ENCODE peak calls at places on chromosomes 3 and 15, in five cellular contexts. One of them, this sample, is unnamed.

GRCh38 chr3:170033489-170033888 is 4.3 kb upstream of the GPR160 start:
- DNase-seq in SK-N-SH: no peak
- DNase-seq in left ventricle myocardium inferior: no peak
- DNase-seq in fibroblast of pulmonary artery: no peak
- DNase-seq in adrenal gland: no peak
- DNase-seq in this sample: no peak

GRCh38 chr3:56988874-56989433 is 71.5 kb upstream of the SPATA12 start:
- DNase-seq in SK-N-SH: peak; percentile 71
- DNase-seq in left ventricle myocardium inferior: peak; percentile 70
- DNase-seq in fibroblast of pulmonary artery: peak; percentile 92
- DNase-seq in adrenal gland: peak; percentile 84
- DNase-seq in this sample: no peak

GRCh38 chr3:121648219-121648958 is 12.3 kb downstream of the HCLS1 start:
- DNase-seq in SK-N-SH: no peak
- DNase-seq in left ventricle myocardium inferior: no peak
- DNase-seq in fibroblast of pulmonary artery: peak; percentile 47
- DNase-seq in adrenal gland: no peak
- DNase-seq in this sample: no peak

GRCh38 chr3:143119974-143120715 is 574 bp downstream of the CHST2 start:
- DNase-seq in SK-N-SH: peak; percentile 59
- DNase-seq in left ventricle myocardium inferior: peak; percentile 28
- DNase-seq in fibroblast of pulmonary artery: no peak
- DNase-seq in adrenal gland: peak; percentile 22
- DNase-seq in this sample: no peak

GRCh38 chr3:116453676-116454346 is 8.5 kb upstream of the LSAMP start:
- DNase-seq in SK-N-SH: no peak
- DNase-seq in left ventricle myocardium inferior: no peak
- DNase-seq in fibroblast of pulmonary artery: peak; percentile 34
- DNase-seq in adrenal gland: no peak
- DNase-seq in this sample: no peak

GRCh38 chr3:127420355-127420655 is 132.5 kb upstream of the PRR20G start:
- DNase-seq in SK-N-SH: no peak
- DNase-seq in left ventricle myocardium inferior: no peak
- DNase-seq in fibroblast of pulmonary artery: no peak
- DNase-seq in adrenal gland: no peak
- DNase-seq in this sample: no peak

GRCh38 chr15:40146037-40146436 is 14.8 kb upstream of the BUB1B start:
- DNase-seq in SK-N-SH: no peak
- DNase-seq in left ventricle myocardium inferior: no peak
- DNase-seq in fibroblast of pulmonary artery: peak; percentile 23
- DNase-seq in adrenal gland: no peak
- DNase-seq in this sample: no peak

GRCh38 chr3:12436514-12437222 is 47.6 kb upstream of the TSEN2 start:
- DNase-seq in SK-N-SH: no peak
- DNase-seq in left ventricle myocardium inferior: no peak
- DNase-seq in fibroblast of pulmonary artery: peak; percentile 68
- DNase-seq in adrenal gland: no peak
- DNase-seq in this sample: peak; percentile 28

GRCh38 chr3:119604878-119605277 is 7.2 kb downstream of the PLA1A start:
- DNase-seq in SK-N-SH: no peak
- DNase-seq in left ventricle myocardium inferior: no peak
- DNase-seq in fibroblast of pulmonary artery: peak; percentile 75
- DNase-seq in adrenal gland: no peak
- DNase-seq in this sample: no peak

GRCh38 chr15:92787116-92787515 is 113.0 kb upstream of the CHD2 start:
- DNase-seq in SK-N-SH: no peak
- DNase-seq in left ventricle myocardium inferior: no peak
- DNase-seq in fibroblast of pulmonary artery: no peak
- DNase-seq in adrenal gland: no peak
- DNase-seq in this sample: no peak

GRCh38 chr3:134260984-134261383 is 10.3 kb upstream of the RYK start:
- DNase-seq in SK-N-SH: no peak
- DNase-seq in left ventricle myocardium inferior: no peak
- DNase-seq in fibroblast of pulmonary artery: no peak
- DNase-seq in adrenal gland: no peak
- DNase-seq in this sample: no peak

GRCh38 chr3:17384567-17385296 is 357.7 kb downstream of the TBC1D5 start:
- DNase-seq in SK-N-SH: no peak
- DNase-seq in left ventricle myocardium inferior: no peak
- DNase-seq in fibroblast of pulmonary artery: peak; percentile 54
- DNase-seq in adrenal gland: no peak
- DNase-seq in this sample: no peak

GRCh38 chr15:42070276-42070965 is 23.9 kb downstream of the PLA2G4D start:
- DNase-seq in SK-N-SH: no peak
- DNase-seq in left ventricle myocardium inferior: no peak
- DNase-seq in fibroblast of pulmonary artery: no peak
- DNase-seq in adrenal gland: no peak
- DNase-seq in this sample: no peak

GRCh38 chr3:167936010-167936409 is 159.7 kb downstream of the GOLIM4 start:
- DNase-seq in SK-N-SH: no peak
- DNase-seq in left ventricle myocardium inferior: no peak
- DNase-seq in fibroblast of pulmonary artery: no peak
- DNase-seq in adrenal gland: no peak
- DNase-seq in this sample: no peak

GRCh38 chr3:87088366-87088983 is 97.5 kb upstream of the VGLL3 start:
- DNase-seq in SK-N-SH: peak; percentile 4
- DNase-seq in left ventricle myocardium inferior: no peak
- DNase-seq in fibroblast of pulmonary artery: peak; percentile 18
- DNase-seq in adrenal gland: no peak
- DNase-seq in this sample: no peak

GRCh38 chr3:13165576-13165975 is 92.3 kb upstream of the IQSEC1 start:
- DNase-seq in SK-N-SH: no peak
- DNase-seq in left ventricle myocardium inferior: no peak
- DNase-seq in fibroblast of pulmonary artery: no peak
- DNase-seq in adrenal gland: no peak
- DNase-seq in this sample: no peak

GRCh38 chr15:73655724-73656123 is 22.5 kb upstream of the NPTN start:
- DNase-seq in SK-N-SH: no peak
- DNase-seq in left ventricle myocardium inferior: no peak
- DNase-seq in fibroblast of pulmonary artery: no peak
- DNase-seq in adrenal gland: no peak
- DNase-seq in this sample: no peak

GRCh38 chr3:169390310-169390731 is 273.2 kb downstream of the MECOM start:
- DNase-seq in SK-N-SH: no peak
- DNase-seq in left ventricle myocardium inferior: no peak
- DNase-seq in fibroblast of pulmonary artery: peak; percentile 58
- DNase-seq in adrenal gland: no peak
- DNase-seq in this sample: no peak

GRCh38 chr3:168183774-168184173 is 88.0 kb upstream of the GOLIM4 start:
- DNase-seq in SK-N-SH: no peak
- DNase-seq in left ventricle myocardium inferior: no peak
- DNase-seq in fibroblast of pulmonary artery: no peak
- DNase-seq in adrenal gland: no peak
- DNase-seq in this sample: no peak

GRCh38 chr3:174581551-174581950 is 277.6 kb upstream of the NAALADL2 start:
- DNase-seq in SK-N-SH: no peak
- DNase-seq in left ventricle myocardium inferior: no peak
- DNase-seq in fibroblast of pulmonary artery: no peak
- DNase-seq in adrenal gland: no peak
- DNase-seq in this sample: no peak

GRCh38 chr3:48220746-48221145 is 2.5 kb upstream of the CAMP start:
- DNase-seq in SK-N-SH: no peak
- DNase-seq in left ventricle myocardium inferior: no peak
- DNase-seq in fibroblast of pulmonary artery: no peak
- DNase-seq in adrenal gland: no peak
- DNase-seq in this sample: no peak

GRCh38 chr15:67373266-67373665 is 118.7 kb downstream of the IQCH start:
- DNase-seq in SK-N-SH: no peak
- DNase-seq in left ventricle myocardium inferior: no peak
- DNase-seq in fibroblast of pulmonary artery: no peak
- DNase-seq in adrenal gland: no peak
- DNase-seq in this sample: no peak

GRCh38 chr3:151328298-151329036 is 882 bp downstream of the P2RY13 start:
- DNase-seq in SK-N-SH: no peak
- DNase-seq in left ventricle myocardium inferior: no peak
- DNase-seq in fibroblast of pulmonary artery: peak; percentile 47
- DNase-seq in adrenal gland: no peak
- DNase-seq in this sample: no peak

GRCh38 chr3:151329368-151329767 is at the start of gene P2RY13:
- DNase-seq in SK-N-SH: no peak
- DNase-seq in left ventricle myocardium inferior: no peak
- DNase-seq in fibroblast of pulmonary artery: no peak
- DNase-seq in adrenal gland: no peak
- DNase-seq in this sample: no peak

GRCh38 chr3:151330899-151331298 is 1.6 kb upstream of the P2RY13 start:
- DNase-seq in SK-N-SH: no peak
- DNase-seq in left ventricle myocardium inferior: no peak
- DNase-seq in fibroblast of pulmonary artery: peak; percentile 46
- DNase-seq in adrenal gland: no peak
- DNase-seq in this sample: no peak

GRCh38 chr3:151330374-151330773 is 1.0 kb upstream of the P2RY13 start:
- DNase-seq in SK-N-SH: no peak
- DNase-seq in left ventricle myocardium inferior: no peak
- DNase-seq in fibroblast of pulmonary artery: no peak
- DNase-seq in adrenal gland: no peak
- DNase-seq in this sample: no peak

GRCh38 chr3:151327571-151328198 is 1.7 kb downstream of the P2RY13 start:
- DNase-seq in SK-N-SH: peak; percentile 7
- DNase-seq in left ventricle myocardium inferior: no peak
- DNase-seq in fibroblast of pulmonary artery: peak; percentile 51
- DNase-seq in adrenal gland: no peak
- DNase-seq in this sample: no peak
- H3K4me3 ChIP-seq in SK-N-SH: peak overlapping the region; percentile 21
- H3K4me3 ChIP-seq in left ventricle myocardium inferior: peak overlapping the region; percentile 36
- H3K4me3 ChIP-seq in fibroblast of pulmonary artery: no peak overlapping the region
- H3K4me3 ChIP-seq in adrenal gland: no peak overlapping the region
- H3K4me3 ChIP-seq in this sample: no peak overlapping the region

GRCh38 chr3:129937717-129938116 is 36.8 kb upstream of the TRH start:
- DNase-seq in SK-N-SH: no peak
- DNase-seq in left ventricle myocardium inferior: no peak
- DNase-seq in fibroblast of pulmonary artery: no peak
- DNase-seq in adrenal gland: no peak
- DNase-seq in this sample: no peak

GRCh38 chr3:129936757-129937156 is 37.8 kb upstream of the TRH start:
- DNase-seq in SK-N-SH: no peak
- DNase-seq in left ventricle myocardium inferior: no peak
- DNase-seq in fibroblast of pulmonary artery: peak; percentile 70
- DNase-seq in adrenal gland: peak; percentile 37
- DNase-seq in this sample: no peak

GRCh38 chr3:129938140-129938930 is 36.2 kb upstream of the TRH start:
- DNase-seq in SK-N-SH: no peak
- DNase-seq in left ventricle myocardium inferior: no peak
- DNase-seq in fibroblast of pulmonary artery: no peak
- DNase-seq in adrenal gland: no peak
- DNase-seq in this sample: no peak

GRCh38 chr3:129933471-129933870 is 40.0 kb upstream of the TMCC1 start:
- DNase-seq in SK-N-SH: no peak
- DNase-seq in left ventricle myocardium inferior: no peak
- DNase-seq in fibroblast of pulmonary artery: no peak
- DNase-seq in adrenal gland: no peak
- DNase-seq in this sample: no peak

GRCh38 chr3:129934234-129935123 is 40.0 kb upstream of the TRH start:
- DNase-seq in SK-N-SH: peak; percentile 77
- DNase-seq in left ventricle myocardium inferior: no peak
- DNase-seq in fibroblast of pulmonary artery: peak; percentile 43
- DNase-seq in adrenal gland: peak; percentile 33
- DNase-seq in this sample: no peak
- TF ChIP-seq CTCF in SK-N-SH: peak; percentile 95
- TF ChIP-seq CTCF in left ventricle myocardium inferior: peak; percentile 94
- TF ChIP-seq CTCF in fibroblast of pulmonary artery: peak; percentile 83
- TF ChIP-seq CTCF in adrenal gland: peak; percentile 85
- TF ChIP-seq CTCF in this sample: peak; percentile 85

DNA sequence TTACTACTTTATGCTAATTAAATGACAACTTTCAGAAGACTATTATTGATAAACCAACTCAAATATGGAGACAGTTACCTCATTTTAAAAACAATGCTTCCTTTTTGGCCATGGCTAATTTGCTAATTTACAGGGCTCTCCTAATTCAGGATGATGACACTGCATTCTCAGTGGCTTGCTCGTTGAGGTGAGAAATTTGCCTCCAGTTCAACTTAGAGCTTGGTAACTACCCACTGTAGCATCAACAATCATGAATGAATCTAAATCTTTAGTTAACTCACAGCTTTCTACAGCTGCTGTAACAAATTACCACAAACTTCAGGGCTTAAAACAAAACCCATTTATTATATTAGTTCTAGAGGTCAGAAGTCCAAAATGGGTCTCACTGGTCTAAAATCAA is 14.0 kb downstream of the PBRM1 start:
- DNase-seq in SK-N-SH: no peak
- DNase-seq in left ventricle myocardium inferior: no peak
- DNase-seq in fibroblast of pulmonary artery: no peak
- DNase-seq in adrenal gland: no peak
- DNase-seq in this sample: no peak
- H3K4me3 ChIP-seq in SK-N-SH: no peak overlapping the region
- H3K4me3 ChIP-seq in left ventricle myocardium inferior: no peak overlapping the region
- H3K4me3 ChIP-seq in fibroblast of pulmonary artery: no peak overlapping the region
- H3K4me3 ChIP-seq in adrenal gland: no peak overlapping the region
- H3K4me3 ChIP-seq in this sample: no peak overlapping the region

GRCh38 chr15:55897560-55898336 is 95.7 kb downstream of the NEDD4 start:
- DNase-seq in SK-N-SH: peak; percentile 71
- DNase-seq in left ventricle myocardium inferior: peak; percentile 41
- DNase-seq in fibroblast of pulmonary artery: peak; percentile 73
- DNase-seq in adrenal gland: peak; percentile 39
- DNase-seq in this sample: no peak
- TF ChIP-seq CTCF in SK-N-SH: peak; percentile 95
- TF ChIP-seq CTCF in left ventricle myocardium inferior: peak; percentile 85
- TF ChIP-seq CTCF in fibroblast of pulmonary artery: peak; percentile 83
- TF ChIP-seq CTCF in adrenal gland: peak; percentile 64
- TF ChIP-seq CTCF in this sample: peak; percentile 81

GRCh38 chr3:114879059-114880031 is 267.7 kb downstream of the ZBTB20 start:
- DNase-seq in SK-N-SH: no peak
- DNase-seq in left ventricle myocardium inferior: no peak
- DNase-seq in fibroblast of pulmonary artery: peak; percentile 33
- DNase-seq in adrenal gland: peak; percentile 34
- DNase-seq in this sample: peak; percentile 30
- H3K4me3 ChIP-seq in SK-N-SH: no peak overlapping the region
- H3K4me3 ChIP-seq in left ventricle myocardium inferior: no peak overlapping the region
- H3K4me3 ChIP-seq in fibroblast of pulmonary artery: no peak overlapping the region
- H3K4me3 ChIP-seq in adrenal gland: no peak overlapping the region
- H3K4me3 ChIP-seq in this sample: no peak overlapping the region

DNA sequence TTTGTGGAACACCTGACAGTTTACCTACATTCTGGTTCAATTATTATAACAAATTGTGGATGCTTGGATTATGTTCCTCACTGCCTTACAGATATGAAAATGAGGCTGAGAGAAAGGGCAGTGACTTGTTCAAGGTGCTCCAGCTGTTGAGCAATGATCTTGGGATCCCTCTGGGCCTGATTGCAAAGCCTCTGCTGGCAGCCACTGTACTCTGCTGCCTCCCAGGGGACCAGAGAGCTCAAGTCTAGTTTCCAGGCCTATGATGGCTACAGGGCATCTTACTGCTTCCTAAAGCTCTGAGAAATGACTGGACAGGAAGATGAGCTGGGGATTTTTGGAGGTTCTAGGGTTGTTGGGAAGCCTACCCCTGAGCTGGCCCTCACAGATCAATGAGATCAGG is 2.3 kb upstream of the SHC4 start:
- DNase-seq in SK-N-SH: no peak
- DNase-seq in left ventricle myocardium inferior: no peak
- DNase-seq in fibroblast of pulmonary artery: peak; percentile 85
- DNase-seq in adrenal gland: no peak
- DNase-seq in this sample: no peak
- TF ChIP-seq CTCF in SK-N-SH: peak; percentile 50
- TF ChIP-seq CTCF in left ventricle myocardium inferior: no peak
- TF ChIP-seq CTCF in fibroblast of pulmonary artery: peak; percentile 41
- TF ChIP-seq CTCF in adrenal gland: no peak
- TF ChIP-seq CTCF in this sample: peak; percentile 56

GRCh38 chr15:88207565-88207964 is 49.0 kb downstream of the NTRK3 start:
- DNase-seq in SK-N-SH: peak; percentile 78
- DNase-seq in left ventricle myocardium inferior: no peak
- DNase-seq in fibroblast of pulmonary artery: no peak
- DNase-seq in adrenal gland: no peak
- DNase-seq in this sample: no peak
- H3K4me3 ChIP-seq in SK-N-SH: no peak overlapping the region
- H3K4me3 ChIP-seq in left ventricle myocardium inferior: no peak overlapping the region
- H3K4me3 ChIP-seq in fibroblast of pulmonary artery: no peak overlapping the region
- H3K4me3 ChIP-seq in adrenal gland: no peak overlapping the region
- H3K4me3 ChIP-seq in this sample: no peak overlapping the region

This sample was measured in BJ.